ENCODE peak calls at places on chromosome 18, in seven cellular contexts. O is GM13976; R is HT-29; Y is activated CD4-positive, alpha-beta T cell treated with anti-CD3 and anti-CD28 coated beads for 24 hours; Q is NCI-H1105; I is NCI-H774; A is RPMI7951. M is an unnamed sample.
A peak's percentile ranks its signal among the peaks of the same experiment; 100 is the strongest.

GRCh38 chr18:43442571-43442970 is 165.3 kb upstream of the SYT4 start:
- DNase-seq in Y (no peak), A (no peak), O (no peak), Q (peak; percentile 1), R (no peak), I (no peak), M (no peak)

GRCh38 chr18:58993260-58993659 is 128.6 kb downstream of the ZNF532 start:
- DNase-seq in Q (no peak), I (no peak), Y (no peak), O (no peak), A (peak; percentile 91), R (no peak), M (peak; percentile 94)

GRCh38 chr18:48824231-48824970 is 126.4 kb downstream of the SMAD7 start:
- DNase-seq in O (no peak), Y (no peak), Q (no peak), I (no peak), R (no peak), A (no peak), M (no peak)

GRCh38 chr18:6575908-6576307 is 153.6 kb upstream of the ARHGAP28 start:
- DNase-seq in R (no peak), O (no peak), Y (no peak), A (no peak), I (no peak), Q (no peak), M (no peak)

GRCh38 chr18:51169731-51170130 is 27.8 kb downstream of the MEX3C start:
- DNase-seq in A (no peak), Y (no peak), O (no peak), Q (no peak), I (no peak), R (no peak), M (no peak)

GRCh38 chr18:26424428-26425147 is 123.8 kb downstream of the KCTD1 start:
- DNase-seq in A (no peak), R (no peak), I (no peak), Q (no peak), O (no peak), Y (no peak), M (no peak)

GRCh38 chr18:12656671-12657047 is 1.2 kb downstream of the SPIRE1 start:
- DNase-seq in O (peak; percentile 21), Q (no peak), A (peak; percentile 6), Y (no peak), R (no peak), I (no peak), M (peak; percentile 55)

GRCh38 chr18:31261792-31262582 is 56.0 kb upstream of the DSG1 start:
- DNase-seq in R (peak; percentile 25), Q (no peak), I (no peak), O (no peak), A (no peak), Y (no peak), M (no peak)

GRCh38 chr18:77671456-77672167 is 422.0 kb downstream of the GALR1 start:
- DNase-seq in A (no peak), I (peak; percentile 14), O (no peak), Q (no peak), Y (no peak), R (no peak), M (no peak)